ENCODE peak calls at places on chromosomes 4 and X, in four cellular contexts. V is IMR-90, H is GM12878, R is K562. B is an unnamed sample.
A peak's percentile ranks its signal among the peaks of the same experiment; 100 is the strongest.

GRCh38 chr4:160485071-160485687 is 1382.3 kb downstream of the RAPGEF2 start:
- DNase-seq in V (no peak), H (no peak), R (no peak), B (no peak)

GRCh38 chr4:73069338-73070071 is at the start of gene COX18:
- DNase-seq in V (peak; percentile 99), H (peak; percentile 97), R (peak; percentile 94), B (peak; percentile 99)

GRCh38 chr4:141464366-141464765 is 172.0 kb upstream of the IL15 start:
- DNase-seq in H (no peak), R (no peak), V (no peak), B (no peak)

GRCh38 chrX:30283456-30284200 is 25.6 kb downstream of the NR0B1 start:
- DNase-seq in H (no peak), V (peak; percentile 93), R (peak; percentile 61), B (peak; percentile 87)

GRCh38 chr4:142446965-142447474 is 399.1 kb downstream of the INPP4B start:
- DNase-seq in V (no peak), H (no peak), R (no peak), B (no peak)

GRCh38 chrX:6812087-6812486 is 277.2 kb upstream of the VCX3A start:
- DNase-seq in R (no peak), V (no peak), H (no peak), B (no peak)

GRCh38 chr4:7161721-7162214 is 30.6 kb upstream of the SORCS2 start:
- DNase-seq in R (no peak), V (no peak), H (no peak), B (no peak)

GRCh38 chrX:137567474-137568232 is 1.7 kb downstream of the ZIC3 start:
- DNase-seq in V (no peak), H (no peak), R (no peak), B (no peak)

GRCh38 chr4:153038493-153039311 is 102.6 kb downstream of the FHDC1 start:
- DNase-seq in R (no peak), H (no peak), V (no peak), B (peak; percentile 15)

GRCh38 chrX:13287816-13288215 is 32.0 kb downstream of the ATXN3L start:
- DNase-seq in V (peak; percentile 72), H (no peak), R (peak; percentile 11), B (peak; percentile 80)

GRCh38 chrX:108270280-108270679 is 167.9 kb downstream of the COL4A6 start:
- DNase-seq in V (no peak), H (no peak), R (no peak), B (no peak)

GRCh38 chr4:41362647-41363383 is 106.1 kb downstream of the UCHL1 start:
- DNase-seq in R (no peak), V (no peak), H (no peak), B (no peak)

GRCh38 chrX:70481424-70481823 is 36.8 kb downstream of the DLG3 start:
- DNase-seq in R (no peak), V (no peak), H (no peak), B (peak; percentile 26)

GRCh38 chr4:15779336-15779735 is 1.2 kb downstream of the CD38 start:
- DNase-seq in R (no peak), V (peak; percentile 53), H (no peak), B (peak; percentile 60)

GRCh38 chrX:153981771-153982533 is 9.4 kb downstream of the TMEM187 start:
- DNase-seq in H (no peak), R (no peak), V (no peak), B (no peak)

GRCh38 chr4:10416441-10416840 is 40.8 kb downstream of the ZNF518B start:
- DNase-seq in V (no peak), H (no peak), R (no peak), B (no peak)

GRCh38 chr4:78876568-78877320 is 62.5 kb downstream of the PAQR3 start:
- DNase-seq in V (peak; percentile 71), R (no peak), H (no peak), B (no peak)

GRCh38 chrX:68177542-68177941 is 255.8 kb downstream of the OPHN1 start:
- DNase-seq in R (no peak), V (peak; percentile 38), H (no peak), B (no peak)

GRCh38 chr4:87543835-87544461 is 14.8 kb upstream of the SPARCL1 start:
- DNase-seq in H (no peak), R (peak; percentile 14), V (peak; percentile 52), B (peak; percentile 48)

GRCh38 chrX:140733766-140734342 is 24.3 kb downstream of the LINC00632 start:
- DNase-seq in V (peak; percentile 57), R (peak; percentile 39), H (no peak), B (peak; percentile 11)

GRCh38 chr4:54233128-54233696 is 4.1 kb downstream of the PDGFRA start:
- DNase-seq in R (peak; percentile 73), V (peak; percentile 85), H (no peak), B (peak; percentile 77)

GRCh38 chrX:19792412-19792811 is 95.0 kb downstream of the SH3KBP1 start:
- DNase-seq in V (no peak), R (no peak), H (no peak), B (no peak)

GRCh38 chr4:1345905-1346780 is 865 bp upstream of the UVSSA start:
- DNase-seq in V (peak; percentile 16), R (peak; percentile 64), H (no peak), B (peak; percentile 61)

GRCh38 chrX:100895365-100896075 is 21.4 kb upstream of the NOX1 start:
- DNase-seq in R (no peak), V (peak; percentile 44), H (no peak), B (peak; percentile 26)

GRCh38 chr4:3377557-3377956 is 64.2 kb upstream of the HGFAC start:
- DNase-seq in V (no peak), R (no peak), H (no peak), B (no peak)

GRCh38 chr4:25834411-25835107 is 28.2 kb downstream of the SEL1L3 start:
- DNase-seq in H (no peak), R (no peak), V (no peak), B (no peak)

GRCh38 chrX:9704876-9705465 is 60.7 kb downstream of the GPR143 start:
- DNase-seq in H (no peak), R (no peak), V (no peak), B (no peak)

GRCh38 chr4:38930199-38930598 is 62.6 kb downstream of the FAM114A1 start:
- DNase-seq in R (no peak), H (no peak), V (no peak), B (no peak)

GRCh38 chr4:3713817-3714641 is 52.2 kb upstream of the ADRA2C start:
- DNase-seq in R (no peak), V (no peak), H (no peak), B (no peak)

GRCh38 chr4:67929447-67929846 is 33.8 kb downstream of the TMPRSS11A start:
- DNase-seq in R (no peak), V (peak; percentile 32), H (no peak), B (no peak)

GRCh38 chr4:109433281-109434006 is at the start of gene SEC24B:
- DNase-seq in V (peak; percentile 62), H (peak; percentile 43), R (peak; percentile 85), B (peak; percentile 84)

GRCh38 chr4:81038636-81039350 is 8.3 kb downstream of the BMP3 start:
- DNase-seq in V (no peak), H (no peak), R (no peak), B (no peak)
- H3K27ac ChIP-seq in V (no peak overlapping the region), H (no peak overlapping the region), R (no peak overlapping the region), B (no peak overlapping the region)

DNA sequence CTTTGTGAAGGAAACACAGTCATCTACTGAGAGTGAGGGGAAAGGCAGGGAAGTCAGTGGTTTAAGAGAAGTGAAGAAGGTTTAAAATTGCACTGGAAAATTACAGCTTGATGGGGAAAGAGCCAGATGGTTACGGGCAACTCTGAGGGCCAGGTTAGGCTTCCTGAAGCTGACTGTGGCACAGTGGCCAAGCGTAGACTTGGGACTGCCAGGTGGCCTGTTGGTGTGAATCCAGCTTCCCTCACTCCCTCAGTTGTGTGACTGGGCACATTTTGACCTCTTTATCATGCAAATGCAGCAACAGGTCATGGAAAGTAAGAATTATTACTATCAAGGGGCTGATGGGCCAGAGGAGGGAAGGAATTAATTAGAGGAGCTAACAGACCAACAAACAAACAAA is 390.1 kb downstream of the UNC5C start:
- DNase-seq in H (no peak), R (no peak), V (no peak), B (no peak)
- TF ChIP-seq POLR2A in H (no peak), R (no peak), V (no peak), B (no peak)

GRCh38 chr4:85448880-85449763 is 25.8 kb upstream of the ARHGAP24 start:
- DNase-seq in V (no peak), H (no peak), R (no peak), B (no peak)
- TF ChIP-seq FOS in V (no peak), H (no peak), R (no peak), B (no peak)

GRCh38 chr4:21195682-21196081 is 495.4 kb downstream of the PACRGL start:
- DNase-seq in R (no peak), H (no peak), V (no peak), B (no peak)
- H3K27ac ChIP-seq in R (no peak overlapping the region), H (no peak overlapping the region), V (no peak overlapping the region), B (no peak overlapping the region)